ENCODE peak calls at places on chromosomes 12 and 14, in six cellular contexts. One of them, this sample, is unnamed.
A peak's percentile ranks its signal among the peaks of the same experiment; 100 is the strongest.

GRCh38 chr14:93759781-93760307 is 28.4 kb downstream of the PRIMA1 start:
- DNase-seq in cardiac fibroblast: no peak
- DNase-seq in astrocyte: no peak
- DNase-seq in pancreas: no peak
- DNase-seq in globus pallidus: peak; percentile 59
- DNase-seq in sciatic nerve: no peak
- DNase-seq in this sample: no peak

GRCh38 chr14:102044566-102044965 is 42.3 kb downstream of the HSP90AA1 start:
- DNase-seq in pancreas: no peak
- DNase-seq in cardiac fibroblast: no peak
- DNase-seq in sciatic nerve: no peak
- DNase-seq in astrocyte: no peak
- DNase-seq in globus pallidus: no peak
- DNase-seq in this sample: no peak

GRCh38 chr14:99188721-99189120 is 83.3 kb downstream of the BCL11B start:
- DNase-seq in astrocyte: no peak
- DNase-seq in sciatic nerve: no peak
- DNase-seq in pancreas: no peak
- DNase-seq in globus pallidus: no peak
- DNase-seq in cardiac fibroblast: no peak
- DNase-seq in this sample: no peak

GRCh38 chr14:57987596-57988300 is 121.9 kb upstream of the SLC35F4 start:
- DNase-seq in sciatic nerve: no peak
- DNase-seq in pancreas: no peak
- DNase-seq in globus pallidus: no peak
- DNase-seq in astrocyte: no peak
- DNase-seq in cardiac fibroblast: no peak
- DNase-seq in this sample: no peak

GRCh38 chr12:71653137-71653536 is 10.5 kb downstream of the ZFC3H1 start:
- DNase-seq in globus pallidus: no peak
- DNase-seq in pancreas: no peak
- DNase-seq in cardiac fibroblast: no peak
- DNase-seq in astrocyte: no peak
- DNase-seq in sciatic nerve: no peak
- DNase-seq in this sample: no peak

GRCh38 chr14:52327374-52328226 is 13.5 kb downstream of the PTGER2 start:
- DNase-seq in astrocyte: peak; percentile 36
- DNase-seq in pancreas: no peak
- DNase-seq in cardiac fibroblast: peak; percentile 52
- DNase-seq in globus pallidus: no peak
- DNase-seq in sciatic nerve: no peak
- DNase-seq in this sample: peak; percentile 68

GRCh38 chr12:90058721-90059120 is 350.1 kb upstream of the ATP2B1 start:
- DNase-seq in globus pallidus: no peak
- DNase-seq in sciatic nerve: no peak
- DNase-seq in pancreas: no peak
- DNase-seq in cardiac fibroblast: peak; percentile 86
- DNase-seq in astrocyte: peak; percentile 88
- DNase-seq in this sample: peak; percentile 75

GRCh38 chr14:90093942-90094595 is 32.3 kb downstream of the KCNK13 start:
- DNase-seq in astrocyte: peak; percentile 82
- DNase-seq in globus pallidus: no peak
- DNase-seq in cardiac fibroblast: peak; percentile 49
- DNase-seq in pancreas: no peak
- DNase-seq in sciatic nerve: no peak
- DNase-seq in this sample: peak; percentile 22

GRCh38 chr12:59030415-59030814 is 110.1 kb upstream of the LRIG3 start:
- DNase-seq in pancreas: peak; percentile 87
- DNase-seq in sciatic nerve: no peak
- DNase-seq in globus pallidus: no peak
- DNase-seq in cardiac fibroblast: no peak
- DNase-seq in astrocyte: no peak
- DNase-seq in this sample: no peak

GRCh38 chr14:52314521-52315354 is 626 bp downstream of the PTGER2 start:
- DNase-seq in cardiac fibroblast: no peak
- DNase-seq in globus pallidus: no peak
- DNase-seq in sciatic nerve: no peak
- DNase-seq in pancreas: no peak
- DNase-seq in astrocyte: no peak
- DNase-seq in this sample: peak; percentile 38

GRCh38 chr12:40156031-40156764 is 50.3 kb upstream of the SLC2A13 start:
- DNase-seq in sciatic nerve: no peak
- DNase-seq in pancreas: no peak
- DNase-seq in cardiac fibroblast: no peak
- DNase-seq in globus pallidus: no peak
- DNase-seq in astrocyte: no peak
- DNase-seq in this sample: peak; percentile 79

GRCh38 chr14:51603495-51603894 is 48.2 kb upstream of the FRMD6 start:
- DNase-seq in pancreas: no peak
- DNase-seq in globus pallidus: no peak
- DNase-seq in sciatic nerve: no peak
- DNase-seq in astrocyte: no peak
- DNase-seq in cardiac fibroblast: peak; percentile 73
- DNase-seq in this sample: no peak

GRCh38 chr12:15545329-15545728 is 223.0 kb downstream of the PTPRO start:
- DNase-seq in pancreas: no peak
- DNase-seq in astrocyte: no peak
- DNase-seq in sciatic nerve: no peak
- DNase-seq in globus pallidus: no peak
- DNase-seq in cardiac fibroblast: no peak
- DNase-seq in this sample: no peak

GRCh38 chr12:6567824-6568617 is at the start of gene NOP2:
- DNase-seq in sciatic nerve: peak; percentile 93
- DNase-seq in globus pallidus: peak; percentile 80
- DNase-seq in cardiac fibroblast: peak; percentile 91
- DNase-seq in pancreas: peak; percentile 88
- DNase-seq in astrocyte: peak; percentile 67
- DNase-seq in this sample: peak; percentile 82

GRCh38 chr14:51014086-51014485 is 69.8 kb upstream of the PYGL start:
- DNase-seq in globus pallidus: no peak
- DNase-seq in sciatic nerve: no peak
- DNase-seq in cardiac fibroblast: peak; percentile 87
- DNase-seq in pancreas: no peak
- DNase-seq in astrocyte: peak; percentile 89
- DNase-seq in this sample: peak; percentile 81

GRCh38 chr14:74583689-74584434 is 28.2 kb downstream of the LTBP2 start:
- DNase-seq in sciatic nerve: no peak
- DNase-seq in astrocyte: peak; percentile 89
- DNase-seq in pancreas: no peak
- DNase-seq in globus pallidus: no peak
- DNase-seq in cardiac fibroblast: no peak
- DNase-seq in this sample: peak; percentile 74

GRCh38 chr12:87661770-87662402 is 367.3 kb downstream of the C12orf50 start:
- DNase-seq in cardiac fibroblast: no peak
- DNase-seq in sciatic nerve: no peak
- DNase-seq in pancreas: no peak
- DNase-seq in astrocyte: no peak
- DNase-seq in globus pallidus: no peak
- DNase-seq in this sample: no peak

GRCh38 chr12:48668996-48669395 is 13.0 kb downstream of the KANSL2 start:
- DNase-seq in astrocyte: no peak
- DNase-seq in pancreas: no peak
- DNase-seq in cardiac fibroblast: no peak
- DNase-seq in globus pallidus: no peak
- DNase-seq in sciatic nerve: no peak
- DNase-seq in this sample: no peak

GRCh38 chr12:110352401-110352800 is 51.1 kb downstream of the ANAPC7 start:
- DNase-seq in sciatic nerve: no peak
- DNase-seq in globus pallidus: no peak
- DNase-seq in cardiac fibroblast: no peak
- DNase-seq in astrocyte: no peak
- DNase-seq in pancreas: no peak
- DNase-seq in this sample: no peak

GRCh38 chr12:119006749-119007148 is 25.4 kb downstream of the SRRM4 start:
- DNase-seq in cardiac fibroblast: no peak
- DNase-seq in astrocyte: no peak
- DNase-seq in sciatic nerve: no peak
- DNase-seq in pancreas: no peak
- DNase-seq in globus pallidus: no peak
- DNase-seq in this sample: no peak

GRCh38 chr14:29503903-29504302 is 423.7 kb downstream of the PRKD1 start:
- DNase-seq in astrocyte: no peak
- DNase-seq in sciatic nerve: no peak
- DNase-seq in cardiac fibroblast: no peak
- DNase-seq in globus pallidus: no peak
- DNase-seq in pancreas: no peak
- DNase-seq in this sample: no peak

GRCh38 chr12:130186101-130186465 is 23.8 kb downstream of the FZD10 start:
- DNase-seq in astrocyte: no peak
- DNase-seq in cardiac fibroblast: no peak
- DNase-seq in globus pallidus: no peak
- DNase-seq in sciatic nerve: no peak
- DNase-seq in pancreas: no peak
- DNase-seq in this sample: no peak

GRCh38 chr12:43309845-43310405 is 242.1 kb downstream of the ADAMTS20 start:
- DNase-seq in pancreas: no peak
- DNase-seq in astrocyte: peak; percentile 95
- DNase-seq in sciatic nerve: no peak
- DNase-seq in globus pallidus: no peak
- DNase-seq in cardiac fibroblast: no peak
- DNase-seq in this sample: peak; percentile 90

GRCh38 chr12:62763319-62763718 is 171.6 kb downstream of the PPM1H start:
- DNase-seq in cardiac fibroblast: no peak
- DNase-seq in astrocyte: no peak
- DNase-seq in globus pallidus: no peak
- DNase-seq in pancreas: no peak
- DNase-seq in sciatic nerve: no peak
- DNase-seq in this sample: no peak

GRCh38 chr12:52359511-52360103 is 7.7 kb downstream of the KRT85 start:
- DNase-seq in astrocyte: no peak
- DNase-seq in globus pallidus: no peak
- DNase-seq in pancreas: no peak
- DNase-seq in cardiac fibroblast: no peak
- DNase-seq in sciatic nerve: peak; percentile 32
- DNase-seq in this sample: no peak

GRCh38 chr14:63045234-63045611 is at the start of gene KCNH5:
- DNase-seq in cardiac fibroblast: peak; percentile 39
- DNase-seq in globus pallidus: peak; percentile 16
- DNase-seq in pancreas: no peak
- DNase-seq in sciatic nerve: peak; percentile 53
- DNase-seq in astrocyte: peak; percentile 39
- DNase-seq in this sample: no peak

GRCh38 chr12:117009759-117010158 is 89.5 kb downstream of the TESC start:
- DNase-seq in sciatic nerve: no peak
- DNase-seq in astrocyte: no peak
- DNase-seq in pancreas: no peak
- DNase-seq in globus pallidus: no peak
- DNase-seq in cardiac fibroblast: no peak
- DNase-seq in this sample: no peak

GRCh38 chr14:95098984-95099599 is 58.2 kb downstream of the DICER1 start:
- DNase-seq in pancreas: peak; percentile 25
- DNase-seq in sciatic nerve: peak; percentile 79
- DNase-seq in globus pallidus: peak; percentile 84
- DNase-seq in astrocyte: peak; percentile 31
- DNase-seq in cardiac fibroblast: peak; percentile 75
- DNase-seq in this sample: peak; percentile 56

GRCh38 chr14:69763761-69764510 is 3.0 kb upstream of the SRSF5 start:
- DNase-seq in sciatic nerve: no peak
- DNase-seq in cardiac fibroblast: no peak
- DNase-seq in globus pallidus: no peak
- DNase-seq in pancreas: no peak
- DNase-seq in astrocyte: no peak
- DNase-seq in this sample: no peak

GRCh38 chr12:90281156-90281868 is 572.7 kb upstream of the ATP2B1 start:
- DNase-seq in cardiac fibroblast: no peak
- DNase-seq in sciatic nerve: no peak
- DNase-seq in astrocyte: no peak
- DNase-seq in globus pallidus: no peak
- DNase-seq in pancreas: no peak
- DNase-seq in this sample: no peak

This sample was measured in LHCN-M2.